ENCODE peak calls at places on chromosomes 16 and 17, in eight cellular contexts. R is NCI-H187, G is HT1080, V is fibroblast of lung, W is nephron progenitor cell, N is tibial nerve, H is iris pigment epithelial cell, E is cardiac muscle cell. P is an unnamed sample.

GRCh38 chr17:64661981-64662773 is at the start of gene SMURF2:
- DNase-seq in R (peak), G (peak), V (peak), W (peak), N (peak), H (peak), E (peak), P (peak)

GRCh38 chr16:55701442-55702319 is 45.9 kb downstream of the SLC6A2 start:
- DNase-seq in R (no peak), G (peak), V (peak), W (peak), N (peak), H (peak), E (peak), P (peak)

GRCh38 chr16:67287960-67288359 is 8.6 kb downstream of the PLEKHG4 start:
- DNase-seq in R (no peak), G (no peak), V (no peak), W (no peak), N (no peak), H (no peak), E (no peak), P (no peak)

GRCh38 chr17:8893621-8894020 is 26.1 kb upstream of the PIK3R6 start:
- DNase-seq in R (no peak), G (no peak), V (no peak), W (no peak), N (no peak), H (no peak), E (no peak), P (no peak)

GRCh38 chr17:76083536-76083935 is 4.6 kb downstream of the ZACN start:
- DNase-seq in R (no peak), G (no peak), V (no peak), W (no peak), N (no peak), H (no peak), E (no peak), P (no peak)

GRCh38 chr17:47990962-47991731 is 20.2 kb downstream of the CDK5RAP3 start:
- DNase-seq in R (no peak), G (no peak), V (peak), W (peak), N (no peak), H (no peak), E (no peak), P (no peak)

GRCh38 chr17:83053779-83054451 is 25.5 kb upstream of the METRNL start:
- DNase-seq in R (no peak), G (no peak), V (peak), W (no peak), N (peak), H (no peak), E (no peak), P (no peak)

GRCh38 chr16:87702325-87702811 is 63.4 kb downstream of the KLHDC4 start:
- DNase-seq in R (no peak), G (no peak), V (peak), W (peak), N (no peak), H (peak), E (peak), P (no peak)

GRCh38 chr17:59097876-59098275 is 8.8 kb downstream of the TRIM37 start:
- DNase-seq in R (no peak), G (no peak), V (no peak), W (no peak), N (no peak), H (no peak), E (no peak), P (no peak)

GRCh38 chr17:13484020-13484419 is 117.7 kb downstream of the HS3ST3A1 start:
- DNase-seq in R (no peak), G (peak), V (no peak), W (no peak), N (no peak), H (peak), E (no peak), P (no peak)